ENCODE peak calls at places on chromosomes 6 and 20, in eight cellular contexts. One of them, this sample, is unnamed.

GRCh38 chr6:28943557-28944411 is 20.0 kb upstream of the TRIM27 start:
- DNase-seq in Peyer's patch: peak; percentile 62
- DNase-seq in effector memory CD4-positive, alpha-beta T cell: no peak
- DNase-seq in breast epithelium: peak; percentile 58
- DNase-seq in pancreas: peak; percentile 26
- DNase-seq in aorta: peak; percentile 85
- DNase-seq in mesendoderm: peak; percentile 93
- DNase-seq in right lobe of liver: peak; percentile 67
- DNase-seq in this sample: peak; percentile 84

GRCh38 chr6:44404022-44404714 is 16.7 kb downstream of the CDC5L start:
- DNase-seq in aorta: no peak
- DNase-seq in breast epithelium: no peak
- DNase-seq in pancreas: no peak
- DNase-seq in effector memory CD4-positive, alpha-beta T cell: no peak
- DNase-seq in Peyer's patch: no peak
- DNase-seq in mesendoderm: no peak
- DNase-seq in right lobe of liver: no peak
- DNase-seq in this sample: no peak

GRCh38 chr6:7725849-7726415 is at the start of gene BMP6:
- DNase-seq in pancreas: peak; percentile 83
- DNase-seq in mesendoderm: peak; percentile 95
- DNase-seq in right lobe of liver: peak; percentile 93
- DNase-seq in aorta: peak; percentile 86
- DNase-seq in Peyer's patch: peak; percentile 85
- DNase-seq in breast epithelium: peak; percentile 77
- DNase-seq in effector memory CD4-positive, alpha-beta T cell: no peak
- DNase-seq in this sample: peak; percentile 93

GRCh38 chr20:63116412-63117106 is 99.4 kb downstream of the YTHDF1 start:
- DNase-seq in Peyer's patch: no peak
- DNase-seq in right lobe of liver: peak; percentile 35
- DNase-seq in breast epithelium: no peak
- DNase-seq in mesendoderm: peak; percentile 50
- DNase-seq in aorta: no peak
- DNase-seq in pancreas: no peak
- DNase-seq in effector memory CD4-positive, alpha-beta T cell: no peak
- DNase-seq in this sample: peak; percentile 46

GRCh38 chr6:85389180-85389797 is 60.6 kb upstream of the NT5E start:
- DNase-seq in right lobe of liver: no peak
- DNase-seq in Peyer's patch: peak; percentile 57
- DNase-seq in breast epithelium: no peak
- DNase-seq in mesendoderm: no peak
- DNase-seq in pancreas: no peak
- DNase-seq in effector memory CD4-positive, alpha-beta T cell: no peak
- DNase-seq in aorta: no peak
- DNase-seq in this sample: no peak

GRCh38 chr6:85866373-85866740 is 223.7 kb upstream of the SYNCRIP start:
- DNase-seq in breast epithelium: no peak
- DNase-seq in effector memory CD4-positive, alpha-beta T cell: no peak
- DNase-seq in Peyer's patch: no peak
- DNase-seq in aorta: no peak
- DNase-seq in right lobe of liver: no peak
- DNase-seq in mesendoderm: no peak
- DNase-seq in pancreas: no peak
- DNase-seq in this sample: no peak

GRCh38 chr6:42045538-42046460 is 4.5 kb upstream of the TAF8 start:
- DNase-seq in right lobe of liver: peak; percentile 83
- DNase-seq in effector memory CD4-positive, alpha-beta T cell: peak; percentile 63
- DNase-seq in breast epithelium: peak; percentile 98
- DNase-seq in mesendoderm: peak; percentile 60
- DNase-seq in Peyer's patch: peak; percentile 84
- DNase-seq in aorta: peak; percentile 90
- DNase-seq in pancreas: peak; percentile 85
- DNase-seq in this sample: peak; percentile 97

GRCh38 chr6:107867302-107867615 is 43.1 kb upstream of the SCML4 start:
- DNase-seq in effector memory CD4-positive, alpha-beta T cell: no peak
- DNase-seq in Peyer's patch: no peak
- DNase-seq in right lobe of liver: no peak
- DNase-seq in pancreas: no peak
- DNase-seq in mesendoderm: no peak
- DNase-seq in breast epithelium: no peak
- DNase-seq in aorta: no peak
- DNase-seq in this sample: no peak

GRCh38 chr6:71478834-71479541 is 190.4 kb downstream of the OGFRL1 start:
- DNase-seq in pancreas: no peak
- DNase-seq in aorta: no peak
- DNase-seq in effector memory CD4-positive, alpha-beta T cell: no peak
- DNase-seq in mesendoderm: peak; percentile 91
- DNase-seq in Peyer's patch: no peak
- DNase-seq in right lobe of liver: no peak
- DNase-seq in breast epithelium: no peak
- DNase-seq in this sample: no peak

GRCh38 chr6:158784505-158784904 is 34.7 kb downstream of the EZR start:
- DNase-seq in pancreas: no peak
- DNase-seq in breast epithelium: peak; percentile 48
- DNase-seq in mesendoderm: peak; percentile 84
- DNase-seq in aorta: no peak
- DNase-seq in right lobe of liver: no peak
- DNase-seq in effector memory CD4-positive, alpha-beta T cell: no peak
- DNase-seq in Peyer's patch: no peak
- DNase-seq in this sample: no peak

GRCh38 chr6:149212202-149212601 is 105.3 kb upstream of the TAB2 start:
- DNase-seq in pancreas: no peak
- DNase-seq in aorta: no peak
- DNase-seq in effector memory CD4-positive, alpha-beta T cell: no peak
- DNase-seq in Peyer's patch: no peak
- DNase-seq in mesendoderm: no peak
- DNase-seq in right lobe of liver: no peak
- DNase-seq in breast epithelium: no peak
- DNase-seq in this sample: no peak

GRCh38 chr20:60559462-60559861 is 601.2 kb downstream of the CDH26 start:
- DNase-seq in Peyer's patch: no peak
- DNase-seq in pancreas: no peak
- DNase-seq in right lobe of liver: no peak
- DNase-seq in breast epithelium: no peak
- DNase-seq in mesendoderm: peak; percentile 53
- DNase-seq in aorta: no peak
- DNase-seq in effector memory CD4-positive, alpha-beta T cell: no peak
- DNase-seq in this sample: no peak

GRCh38 chr6:74867286-74867685 is 338.6 kb downstream of the COL12A1 start:
- DNase-seq in right lobe of liver: no peak
- DNase-seq in breast epithelium: no peak
- DNase-seq in effector memory CD4-positive, alpha-beta T cell: no peak
- DNase-seq in mesendoderm: no peak
- DNase-seq in pancreas: no peak
- DNase-seq in aorta: no peak
- DNase-seq in Peyer's patch: no peak
- DNase-seq in this sample: no peak

GRCh38 chr6:94270040-94270689 is 850.8 kb upstream of the EPHA7 start:
- DNase-seq in breast epithelium: no peak
- DNase-seq in Peyer's patch: peak; percentile 20
- DNase-seq in effector memory CD4-positive, alpha-beta T cell: no peak
- DNase-seq in right lobe of liver: no peak
- DNase-seq in mesendoderm: peak; percentile 55
- DNase-seq in aorta: no peak
- DNase-seq in pancreas: no peak
- DNase-seq in this sample: no peak

GRCh38 chr20:33971147-33971775 is 22.4 kb upstream of the RALY start:
- DNase-seq in mesendoderm: no peak
- DNase-seq in effector memory CD4-positive, alpha-beta T cell: no peak
- DNase-seq in aorta: no peak
- DNase-seq in right lobe of liver: no peak
- DNase-seq in pancreas: no peak
- DNase-seq in breast epithelium: no peak
- DNase-seq in Peyer's patch: no peak
- DNase-seq in this sample: no peak

GRCh38 chr20:63536997-63537524 is at the start of gene PTK6:
- DNase-seq in right lobe of liver: no peak
- DNase-seq in effector memory CD4-positive, alpha-beta T cell: no peak
- DNase-seq in pancreas: peak; percentile 57
- DNase-seq in aorta: peak; percentile 79
- DNase-seq in breast epithelium: peak; percentile 43
- DNase-seq in mesendoderm: no peak
- DNase-seq in Peyer's patch: peak; percentile 91
- DNase-seq in this sample: peak; percentile 93

GRCh38 chr6:154606457-154606856 is 96.0 kb upstream of the CNKSR3 start:
- DNase-seq in aorta: no peak
- DNase-seq in Peyer's patch: no peak
- DNase-seq in right lobe of liver: no peak
- DNase-seq in breast epithelium: no peak
- DNase-seq in mesendoderm: no peak
- DNase-seq in effector memory CD4-positive, alpha-beta T cell: peak; percentile 30
- DNase-seq in pancreas: no peak
- DNase-seq in this sample: no peak

GRCh38 chr20:35248641-35249475 is 22.4 kb downstream of the MMP24 start:
- DNase-seq in right lobe of liver: no peak
- DNase-seq in aorta: no peak
- DNase-seq in mesendoderm: no peak
- DNase-seq in breast epithelium: peak; percentile 54
- DNase-seq in pancreas: no peak
- DNase-seq in effector memory CD4-positive, alpha-beta T cell: no peak
- DNase-seq in Peyer's patch: no peak
- DNase-seq in this sample: no peak

GRCh38 chr20:29740601-29740950 is 1516.9 kb upstream of the DEFB115 start:
- DNase-seq in breast epithelium: no peak
- DNase-seq in effector memory CD4-positive, alpha-beta T cell: no peak
- DNase-seq in right lobe of liver: no peak
- DNase-seq in Peyer's patch: no peak
- DNase-seq in mesendoderm: no peak
- DNase-seq in aorta: no peak
- DNase-seq in pancreas: no peak
- DNase-seq in this sample: no peak

GRCh38 chr6:170276369-170277057 is 14.4 kb downstream of the DLL1 start:
- DNase-seq in breast epithelium: peak; percentile 44
- DNase-seq in right lobe of liver: peak; percentile 84
- DNase-seq in pancreas: no peak
- DNase-seq in aorta: peak; percentile 73
- DNase-seq in Peyer's patch: peak; percentile 45
- DNase-seq in effector memory CD4-positive, alpha-beta T cell: no peak
- DNase-seq in mesendoderm: no peak
- DNase-seq in this sample: no peak

GRCh38 chr20:19254956-19255355 is 42.5 kb downstream of the SLC24A3 start:
- DNase-seq in pancreas: no peak
- DNase-seq in right lobe of liver: no peak
- DNase-seq in aorta: no peak
- DNase-seq in mesendoderm: peak; percentile 16
- DNase-seq in breast epithelium: no peak
- DNase-seq in Peyer's patch: no peak
- DNase-seq in effector memory CD4-positive, alpha-beta T cell: no peak
- DNase-seq in this sample: no peak

GRCh38 chr6:33907227-33907626 is 103.4 kb upstream of the MLN start:
- DNase-seq in mesendoderm: no peak
- DNase-seq in aorta: no peak
- DNase-seq in Peyer's patch: no peak
- DNase-seq in pancreas: no peak
- DNase-seq in right lobe of liver: peak; percentile 77
- DNase-seq in breast epithelium: no peak
- DNase-seq in effector memory CD4-positive, alpha-beta T cell: no peak
- DNase-seq in this sample: no peak

GRCh38 chr6:33908025-33908424 is 104.2 kb upstream of the MLN start:
- DNase-seq in breast epithelium: no peak
- DNase-seq in Peyer's patch: no peak
- DNase-seq in effector memory CD4-positive, alpha-beta T cell: no peak
- DNase-seq in mesendoderm: no peak
- DNase-seq in right lobe of liver: peak; percentile 65
- DNase-seq in aorta: no peak
- DNase-seq in pancreas: no peak
- DNase-seq in this sample: no peak

GRCh38 chr6:33904050-33904827 is 100.4 kb upstream of the MLN start:
- DNase-seq in breast epithelium: peak; percentile 19
- DNase-seq in aorta: peak; percentile 68
- DNase-seq in right lobe of liver: peak; percentile 69
- DNase-seq in effector memory CD4-positive, alpha-beta T cell: peak; percentile 50
- DNase-seq in pancreas: peak; percentile 17
- DNase-seq in mesendoderm: peak; percentile 28
- DNase-seq in Peyer's patch: no peak
- DNase-seq in this sample: peak; percentile 34

GRCh38 chr6:33905081-33905609 is 101.3 kb upstream of the MLN start:
- DNase-seq in breast epithelium: no peak
- DNase-seq in effector memory CD4-positive, alpha-beta T cell: peak; percentile 34
- DNase-seq in right lobe of liver: peak; percentile 22
- DNase-seq in Peyer's patch: no peak
- DNase-seq in aorta: no peak
- DNase-seq in mesendoderm: no peak
- DNase-seq in pancreas: no peak
- DNase-seq in this sample: peak; percentile 30

DNA sequence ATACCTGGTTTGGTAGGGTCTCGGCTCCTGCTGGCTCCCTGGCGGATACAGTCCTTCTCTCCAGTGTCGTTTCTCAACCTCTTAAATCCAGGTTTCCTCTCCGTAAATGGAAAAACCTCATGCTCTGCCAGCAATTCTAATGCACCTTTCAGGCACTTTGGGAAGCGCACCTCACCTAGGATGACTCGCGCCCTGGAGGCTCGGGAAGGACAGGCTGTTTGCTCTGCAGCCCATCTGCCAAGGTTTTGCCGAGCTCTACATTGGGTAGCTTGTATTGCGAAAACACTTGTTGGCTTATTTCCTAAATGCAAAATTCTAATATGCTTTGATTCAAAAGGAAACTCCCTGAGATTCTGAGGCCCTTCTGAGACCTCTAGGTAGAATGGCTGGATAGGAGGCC is 102.6 kb upstream of the MLN start:
- DNase-seq in breast epithelium: peak; percentile 52
- DNase-seq in aorta: no peak
- DNase-seq in right lobe of liver: peak; percentile 93
- DNase-seq in mesendoderm: no peak
- DNase-seq in Peyer's patch: no peak
- DNase-seq in effector memory CD4-positive, alpha-beta T cell: no peak
- DNase-seq in pancreas: no peak
- DNase-seq in this sample: no peak
- H3K27me3 ChIP-seq in breast epithelium: no peaks in the 10 kb centered on the region
- H3K27me3 ChIP-seq in aorta: no peaks in the 10 kb centered on the region
- H3K27me3 ChIP-seq in right lobe of liver: no peaks in the 10 kb centered on the region
- H3K27me3 ChIP-seq in mesendoderm: no peaks in the 10 kb centered on the region
- H3K27me3 ChIP-seq in Peyer's patch: no peaks in the 10 kb centered on the region
- H3K27me3 ChIP-seq in effector memory CD4-positive, alpha-beta T cell: no peaks in the 10 kb centered on the region
- H3K27me3 ChIP-seq in pancreas: no peaks in the 10 kb centered on the region
- H3K27me3 ChIP-seq in this sample: no peaks in the 10 kb centered on the region

GRCh38 chr6:135185483-135185882 is 4.4 kb downstream of the MYB start:
- DNase-seq in Peyer's patch: no peak
- DNase-seq in effector memory CD4-positive, alpha-beta T cell: no peak
- DNase-seq in breast epithelium: no peak
- DNase-seq in aorta: no peak
- DNase-seq in pancreas: no peak
- DNase-seq in right lobe of liver: no peak
- DNase-seq in mesendoderm: no peak
- DNase-seq in this sample: no peak
- H3K27ac ChIP-seq in Peyer's patch: no peak overlapping the region
- H3K27ac ChIP-seq in effector memory CD4-positive, alpha-beta T cell: no peak overlapping the region
- H3K27ac ChIP-seq in breast epithelium: no peak overlapping the region
- H3K27ac ChIP-seq in aorta: no peak overlapping the region
- H3K27ac ChIP-seq in pancreas: no peak overlapping the region
- H3K27ac ChIP-seq in right lobe of liver: no peak overlapping the region
- H3K27ac ChIP-seq in mesendoderm: no peak overlapping the region
- H3K27ac ChIP-seq in this sample: no peak overlapping the region

GRCh38 chr6:38943964-38944363 is 104.6 kb upstream of the GLP1R start:
- DNase-seq in aorta: no peak
- DNase-seq in mesendoderm: peak; percentile 44
- DNase-seq in pancreas: no peak
- DNase-seq in right lobe of liver: no peak
- DNase-seq in Peyer's patch: no peak
- DNase-seq in effector memory CD4-positive, alpha-beta T cell: no peak
- DNase-seq in breast epithelium: no peak
- DNase-seq in this sample: no peak
- H3K4me3 ChIP-seq in aorta: no peak overlapping the region
- H3K4me3 ChIP-seq in mesendoderm: no peak overlapping the region
- H3K4me3 ChIP-seq in pancreas: no peak overlapping the region
- H3K4me3 ChIP-seq in right lobe of liver: no peak overlapping the region
- H3K4me3 ChIP-seq in Peyer's patch: no peak overlapping the region
- H3K4me3 ChIP-seq in effector memory CD4-positive, alpha-beta T cell: no peak overlapping the region
- H3K4me3 ChIP-seq in breast epithelium: no peak overlapping the region
- H3K4me3 ChIP-seq in this sample: no peak overlapping the region

GRCh38 chr6:25660512-25660911 is 8.5 kb downstream of the SCGN start:
- DNase-seq in effector memory CD4-positive, alpha-beta T cell: no peak
- DNase-seq in mesendoderm: peak; percentile 4
- DNase-seq in aorta: no peak
- DNase-seq in Peyer's patch: no peak
- DNase-seq in breast epithelium: no peak
- DNase-seq in pancreas: no peak
- DNase-seq in right lobe of liver: no peak
- DNase-seq in this sample: no peak
- H3K27me3 ChIP-seq in effector memory CD4-positive, alpha-beta T cell: no peaks in the 10 kb centered on the region
- H3K27me3 ChIP-seq in mesendoderm: no peaks in the 10 kb centered on the region
- H3K27me3 ChIP-seq in aorta: no peaks in the 10 kb centered on the region
- H3K27me3 ChIP-seq in Peyer's patch: no peaks in the 10 kb centered on the region
- H3K27me3 ChIP-seq in breast epithelium: no peaks in the 10 kb centered on the region
- H3K27me3 ChIP-seq in pancreas: no peaks in the 10 kb centered on the region
- H3K27me3 ChIP-seq in right lobe of liver: no peaks in the 10 kb centered on the region
- H3K27me3 ChIP-seq in this sample: peaks cover 16% of the 10 kb centered on the region

This sample was measured in lower lobe of right lung.